ENCODE peak calls at places on chromosome 5, in eight cellular contexts. One of them, this sample, is unnamed. For H3K4me1, the result is how much of the 10 kb centered on the place peaks cover.

GRCh38 chr5:17400724-17401508 is 97.1 kb upstream of the TAF11L2 start:
- DNase-seq in CD4-positive, alpha-beta memory T cell: no peak
- DNase-seq in colonic mucosa: no peak
- DNase-seq in transverse colon: no peak
- DNase-seq in aorta: no peak
- DNase-seq in stomach: no peak
- DNase-seq in fibroblast of lung: no peak
- DNase-seq in adipocyte: no peak
- DNase-seq in this sample: no peak

GRCh38 chr5:80043187-80043586 is 8.0 kb downstream of the THBS4 start:
- DNase-seq in colonic mucosa: no peak
- DNase-seq in transverse colon: no peak
- DNase-seq in fibroblast of lung: no peak
- DNase-seq in CD4-positive, alpha-beta memory T cell: no peak
- DNase-seq in adipocyte: no peak
- DNase-seq in stomach: no peak
- DNase-seq in aorta: no peak
- DNase-seq in this sample: no peak

GRCh38 chr5:38556599-38557308 is at the start of gene LIFR:
- DNase-seq in CD4-positive, alpha-beta memory T cell: peak
- DNase-seq in aorta: peak
- DNase-seq in fibroblast of lung: peak
- DNase-seq in transverse colon: peak
- DNase-seq in colonic mucosa: peak
- DNase-seq in stomach: peak
- DNase-seq in adipocyte: peak
- DNase-seq in this sample: peak

GRCh38 chr5:158751961-158752655 is 347.6 kb downstream of the EBF1 start:
- DNase-seq in colonic mucosa: no peak
- DNase-seq in transverse colon: no peak
- DNase-seq in stomach: no peak
- DNase-seq in fibroblast of lung: no peak
- DNase-seq in CD4-positive, alpha-beta memory T cell: no peak
- DNase-seq in adipocyte: no peak
- DNase-seq in aorta: no peak
- DNase-seq in this sample: no peak

GRCh38 chr5:154712518-154713437 is 42.4 kb upstream of the LARP1 start:
- DNase-seq in stomach: peak
- DNase-seq in fibroblast of lung: no peak
- DNase-seq in CD4-positive, alpha-beta memory T cell: no peak
- DNase-seq in adipocyte: no peak
- DNase-seq in colonic mucosa: peak
- DNase-seq in aorta: no peak
- DNase-seq in transverse colon: peak
- DNase-seq in this sample: no peak

GRCh38 chr5:95822038-95822407 is 503 bp downstream of the GLRX start:
- DNase-seq in adipocyte: peak
- DNase-seq in CD4-positive, alpha-beta memory T cell: peak
- DNase-seq in stomach: peak
- DNase-seq in colonic mucosa: peak
- DNase-seq in aorta: peak
- DNase-seq in transverse colon: peak
- DNase-seq in fibroblast of lung: peak
- DNase-seq in this sample: peak

GRCh38 chr5:36724429-36725332 is 118.3 kb downstream of the SLC1A3 start:
- DNase-seq in CD4-positive, alpha-beta memory T cell: peak
- DNase-seq in transverse colon: peak
- DNase-seq in aorta: peak
- DNase-seq in stomach: peak
- DNase-seq in colonic mucosa: peak
- DNase-seq in adipocyte: no peak
- DNase-seq in fibroblast of lung: no peak
- DNase-seq in this sample: peak

GRCh38 chr5:75348241-75348640 is 11.2 kb downstream of the HMGCR start:
- DNase-seq in stomach: no peak
- DNase-seq in adipocyte: no peak
- DNase-seq in fibroblast of lung: peak
- DNase-seq in CD4-positive, alpha-beta memory T cell: no peak
- DNase-seq in aorta: no peak
- DNase-seq in colonic mucosa: no peak
- DNase-seq in transverse colon: no peak
- DNase-seq in this sample: no peak

GRCh38 chr5:80990971-80991370 is 30.8 kb downstream of the RASGRF2 start:
- DNase-seq in colonic mucosa: no peak
- DNase-seq in aorta: no peak
- DNase-seq in stomach: no peak
- DNase-seq in CD4-positive, alpha-beta memory T cell: no peak
- DNase-seq in adipocyte: no peak
- DNase-seq in transverse colon: no peak
- DNase-seq in fibroblast of lung: peak
- DNase-seq in this sample: no peak

GRCh38 chr5:68041293-68041692 is 174.3 kb upstream of the PIK3R1 start:
- DNase-seq in aorta: peak
- DNase-seq in CD4-positive, alpha-beta memory T cell: no peak
- DNase-seq in stomach: no peak
- DNase-seq in transverse colon: peak
- DNase-seq in colonic mucosa: no peak
- DNase-seq in adipocyte: no peak
- DNase-seq in fibroblast of lung: no peak
- DNase-seq in this sample: no peak

GRCh38 chr5:51559390-51559789 is 176.1 kb downstream of the ISL1 start:
- DNase-seq in CD4-positive, alpha-beta memory T cell: no peak
- DNase-seq in stomach: no peak
- DNase-seq in aorta: no peak
- DNase-seq in fibroblast of lung: no peak
- DNase-seq in adipocyte: no peak
- DNase-seq in transverse colon: no peak
- DNase-seq in colonic mucosa: no peak
- DNase-seq in this sample: no peak

GRCh38 chr5:67031689-67032088 is 164.9 kb downstream of the CD180 start:
- DNase-seq in colonic mucosa: no peak
- DNase-seq in fibroblast of lung: peak
- DNase-seq in CD4-positive, alpha-beta memory T cell: no peak
- DNase-seq in transverse colon: no peak
- DNase-seq in aorta: no peak
- DNase-seq in adipocyte: no peak
- DNase-seq in stomach: no peak
- DNase-seq in this sample: no peak

GRCh38 chr5:176658817-176659216 is 11.5 kb downstream of the TSPAN17 start:
- DNase-seq in CD4-positive, alpha-beta memory T cell: peak
- DNase-seq in transverse colon: peak
- DNase-seq in aorta: no peak
- DNase-seq in fibroblast of lung: peak
- DNase-seq in colonic mucosa: peak
- DNase-seq in stomach: peak
- DNase-seq in adipocyte: no peak
- DNase-seq in this sample: no peak

GRCh38 chr5:134957920-134958608 is 9.6 kb upstream of the CATSPER3 start:
- DNase-seq in aorta: no peak
- DNase-seq in stomach: no peak
- DNase-seq in adipocyte: no peak
- DNase-seq in CD4-positive, alpha-beta memory T cell: no peak
- DNase-seq in colonic mucosa: no peak
- DNase-seq in fibroblast of lung: no peak
- DNase-seq in transverse colon: no peak
- DNase-seq in this sample: peak

DNA sequence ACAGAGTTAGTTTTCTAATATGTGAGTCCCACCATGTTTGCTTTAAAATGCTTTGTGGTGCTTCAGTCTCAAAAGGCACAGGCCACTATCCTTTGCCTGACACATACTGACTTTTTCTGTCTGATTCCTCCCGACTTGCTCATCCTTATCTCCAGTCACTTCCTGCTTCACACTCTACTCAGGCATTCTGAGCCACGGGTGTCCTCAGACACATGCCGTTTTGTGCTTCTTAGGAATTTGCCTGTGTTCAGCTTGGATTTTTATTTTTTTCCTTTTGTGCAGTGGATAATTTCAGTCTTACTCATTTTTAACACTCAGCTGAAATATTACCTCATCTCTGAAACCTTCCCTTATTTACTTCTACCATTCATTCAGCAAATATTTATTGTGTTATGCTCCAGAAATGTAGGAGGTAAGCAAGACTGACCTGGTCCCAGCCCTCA is 54.1 kb downstream of the MAN2A1 start:
- DNase-seq in colonic mucosa: no peak
- DNase-seq in fibroblast of lung: peak
- DNase-seq in stomach: no peak
- DNase-seq in transverse colon: no peak
- DNase-seq in aorta: no peak
- DNase-seq in adipocyte: peak
- DNase-seq in CD4-positive, alpha-beta memory T cell: no peak
- DNase-seq in this sample: no peak
- H3K4me1 ChIP-seq in colonic mucosa: under half
- H3K4me1 ChIP-seq in fibroblast of lung: under half
- H3K4me1 ChIP-seq in stomach: under half
- H3K4me1 ChIP-seq in transverse colon: under half
- H3K4me1 ChIP-seq in aorta: under half
- H3K4me1 ChIP-seq in adipocyte: under half
- H3K4me1 ChIP-seq in CD4-positive, alpha-beta memory T cell: under half
- H3K4me1 ChIP-seq in this sample: under half

GRCh38 chr5:137665678-137666077 is 70.2 kb downstream of the KLHL3 start:
- DNase-seq in stomach: no peak
- DNase-seq in colonic mucosa: no peak
- DNase-seq in CD4-positive, alpha-beta memory T cell: no peak
- DNase-seq in adipocyte: no peak
- DNase-seq in fibroblast of lung: no peak
- DNase-seq in transverse colon: no peak
- DNase-seq in aorta: no peak
- DNase-seq in this sample: no peak
- H3K4me3 ChIP-seq in stomach: no peak
- H3K4me3 ChIP-seq in colonic mucosa: no peak
- H3K4me3 ChIP-seq in CD4-positive, alpha-beta memory T cell: no peak
- H3K4me3 ChIP-seq in adipocyte: no peak
- H3K4me3 ChIP-seq in fibroblast of lung: no peak
- H3K4me3 ChIP-seq in transverse colon: no peak
- H3K4me3 ChIP-seq in aorta: no peak
- H3K4me3 ChIP-seq in this sample: no peak

GRCh38 chr5:143064207-143064606 is 294.0 kb downstream of the ARHGAP26 start:
- DNase-seq in aorta: no peak
- DNase-seq in fibroblast of lung: peak
- DNase-seq in stomach: no peak
- DNase-seq in colonic mucosa: no peak
- DNase-seq in adipocyte: no peak
- DNase-seq in transverse colon: no peak
- DNase-seq in CD4-positive, alpha-beta memory T cell: no peak
- DNase-seq in this sample: no peak

GRCh38 chr5:143065996-143066522 is 295.9 kb downstream of the ARHGAP26 start:
- DNase-seq in colonic mucosa: no peak
- DNase-seq in adipocyte: no peak
- DNase-seq in fibroblast of lung: no peak
- DNase-seq in aorta: no peak
- DNase-seq in transverse colon: no peak
- DNase-seq in stomach: no peak
- DNase-seq in CD4-positive, alpha-beta memory T cell: no peak
- DNase-seq in this sample: no peak

GRCh38 chr5:143065185-143065584 is 295.0 kb downstream of the ARHGAP26 start:
- DNase-seq in stomach: no peak
- DNase-seq in CD4-positive, alpha-beta memory T cell: no peak
- DNase-seq in colonic mucosa: no peak
- DNase-seq in transverse colon: no peak
- DNase-seq in adipocyte: peak
- DNase-seq in aorta: no peak
- DNase-seq in fibroblast of lung: peak
- DNase-seq in this sample: no peak

GRCh38 chr5:143063175-143063970 is 293.2 kb downstream of the ARHGAP26 start:
- DNase-seq in CD4-positive, alpha-beta memory T cell: no peak
- DNase-seq in aorta: peak
- DNase-seq in transverse colon: no peak
- DNase-seq in fibroblast of lung: peak
- DNase-seq in colonic mucosa: no peak
- DNase-seq in stomach: no peak
- DNase-seq in adipocyte: no peak
- DNase-seq in this sample: no peak

GRCh38 chr5:143064661-143065060 is 294.5 kb downstream of the ARHGAP26 start:
- DNase-seq in CD4-positive, alpha-beta memory T cell: no peak
- DNase-seq in fibroblast of lung: no peak
- DNase-seq in colonic mucosa: no peak
- DNase-seq in stomach: no peak
- DNase-seq in aorta: no peak
- DNase-seq in adipocyte: no peak
- DNase-seq in transverse colon: no peak
- DNase-seq in this sample: no peak
- H3K4me1 ChIP-seq in CD4-positive, alpha-beta memory T cell: under half
- H3K4me1 ChIP-seq in fibroblast of lung: half or more
- H3K4me1 ChIP-seq in colonic mucosa: under half
- H3K4me1 ChIP-seq in stomach: under half
- H3K4me1 ChIP-seq in aorta: under half
- H3K4me1 ChIP-seq in adipocyte: half or more
- H3K4me1 ChIP-seq in transverse colon: under half
- H3K4me1 ChIP-seq in this sample: under half

GRCh38 chr5:139789116-139789844 is 6.3 kb upstream of the PSD2 start:
- DNase-seq in adipocyte: no peak
- DNase-seq in colonic mucosa: no peak
- DNase-seq in CD4-positive, alpha-beta memory T cell: no peak
- DNase-seq in fibroblast of lung: no peak
- DNase-seq in stomach: no peak
- DNase-seq in aorta: no peak
- DNase-seq in transverse colon: no peak
- DNase-seq in this sample: no peak

GRCh38 chr5:139787257-139787567 is 8.4 kb upstream of the PSD2 start:
- DNase-seq in transverse colon: no peak
- DNase-seq in adipocyte: no peak
- DNase-seq in fibroblast of lung: no peak
- DNase-seq in CD4-positive, alpha-beta memory T cell: no peak
- DNase-seq in colonic mucosa: no peak
- DNase-seq in stomach: no peak
- DNase-seq in aorta: no peak
- DNase-seq in this sample: no peak

GRCh38 chr5:139789845-139790189 is 5.8 kb upstream of the PSD2 start:
- DNase-seq in colonic mucosa: no peak
- DNase-seq in stomach: no peak
- DNase-seq in aorta: no peak
- DNase-seq in transverse colon: no peak
- DNase-seq in CD4-positive, alpha-beta memory T cell: no peak
- DNase-seq in fibroblast of lung: no peak
- DNase-seq in adipocyte: no peak
- DNase-seq in this sample: no peak

GRCh38 chr5:139787568-139788293 is 7.9 kb upstream of the PSD2 start:
- DNase-seq in stomach: peak
- DNase-seq in adipocyte: peak
- DNase-seq in colonic mucosa: peak
- DNase-seq in transverse colon: peak
- DNase-seq in fibroblast of lung: peak
- DNase-seq in CD4-positive, alpha-beta memory T cell: peak
- DNase-seq in aorta: peak
- DNase-seq in this sample: peak

DNA sequence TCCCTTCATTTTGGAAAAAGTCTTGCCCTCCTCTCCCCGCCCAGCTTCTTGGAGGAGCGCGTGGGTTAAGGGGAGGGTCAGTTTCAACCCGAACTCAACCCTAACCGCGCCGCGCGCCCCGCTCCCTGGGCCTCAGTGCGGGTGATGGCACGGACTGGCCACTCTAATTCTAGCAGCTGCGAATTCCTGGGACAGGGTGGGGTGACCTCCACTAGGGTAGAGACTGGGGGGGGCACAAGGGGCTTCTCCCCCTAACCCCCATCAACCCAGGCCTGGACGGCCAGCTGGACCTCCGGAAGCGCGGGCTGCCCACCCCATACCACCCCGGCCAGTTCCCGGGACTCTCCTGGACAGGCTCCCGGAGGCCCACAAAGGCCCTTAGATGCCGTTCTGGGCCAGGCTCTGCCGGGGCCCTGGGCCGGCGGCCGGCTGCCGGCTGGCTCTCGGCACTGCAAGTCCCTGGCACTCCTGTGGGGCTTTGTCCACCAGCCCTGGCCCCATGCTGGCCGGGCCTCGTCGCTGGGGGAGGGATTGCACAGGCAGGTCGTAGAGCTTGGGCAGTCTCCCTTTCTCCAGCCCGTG is 7.2 kb upstream of the PSD2 start:
- DNase-seq in fibroblast of lung: no peak
- DNase-seq in transverse colon: no peak
- DNase-seq in colonic mucosa: no peak
- DNase-seq in adipocyte: no peak
- DNase-seq in aorta: no peak
- DNase-seq in stomach: no peak
- DNase-seq in CD4-positive, alpha-beta memory T cell: no peak
- DNase-seq in this sample: no peak
- H3K4me3 ChIP-seq in fibroblast of lung: no peak
- H3K4me3 ChIP-seq in transverse colon: peak
- H3K4me3 ChIP-seq in colonic mucosa: peak
- H3K4me3 ChIP-seq in adipocyte: peak
- H3K4me3 ChIP-seq in aorta: peak
- H3K4me3 ChIP-seq in stomach: peak
- H3K4me3 ChIP-seq in CD4-positive, alpha-beta memory T cell: no peak
- H3K4me3 ChIP-seq in this sample: no peak